ENCODE peak calls at places on chromosomes 7 and 10, in six cellular contexts. One of them, this sample, is unnamed.

GRCh38 chr7:55127622-55128081 is 108.8 kb downstream of the EGFR start:
- DNase-seq in testis: no peak
- DNase-seq in MM.1S: no peak
- DNase-seq in adrenal gland: no peak
- DNase-seq in heart left ventricle: peak; percentile 57
- DNase-seq in transverse colon: peak; percentile 60
- DNase-seq in this sample: no peak

GRCh38 chr7:128137096-128137655 is 103.9 kb upstream of the LEP start:
- DNase-seq in testis: no peak
- DNase-seq in MM.1S: no peak
- DNase-seq in adrenal gland: no peak
- DNase-seq in heart left ventricle: no peak
- DNase-seq in transverse colon: no peak
- DNase-seq in this sample: no peak

GRCh38 chr10:24962998-24963397 is 10.6 kb upstream of the PRTFDC1 start:
- DNase-seq in testis: no peak
- DNase-seq in MM.1S: no peak
- DNase-seq in adrenal gland: no peak
- DNase-seq in heart left ventricle: no peak
- DNase-seq in transverse colon: no peak
- DNase-seq in this sample: no peak

GRCh38 chr7:157881062-157881771 is 544.4 kb downstream of the DNAJB6 start:
- DNase-seq in testis: no peak
- DNase-seq in MM.1S: no peak
- DNase-seq in adrenal gland: no peak
- DNase-seq in heart left ventricle: no peak
- DNase-seq in transverse colon: no peak
- DNase-seq in this sample: peak; percentile 45

GRCh38 chr10:69697006-69697405 is 67.0 kb downstream of the FAM241B start:
- DNase-seq in testis: no peak
- DNase-seq in MM.1S: no peak
- DNase-seq in adrenal gland: no peak
- DNase-seq in heart left ventricle: no peak
- DNase-seq in transverse colon: no peak
- DNase-seq in this sample: no peak

GRCh38 chr10:14146005-14146404 is 184.7 kb downstream of the FRMD4A start:
- DNase-seq in testis: no peak
- DNase-seq in MM.1S: no peak
- DNase-seq in adrenal gland: no peak
- DNase-seq in heart left ventricle: no peak
- DNase-seq in transverse colon: no peak
- DNase-seq in this sample: no peak

GRCh38 chr7:96728139-96728538 is 18.5 kb upstream of the SEM1 start:
- DNase-seq in testis: no peak
- DNase-seq in MM.1S: no peak
- DNase-seq in adrenal gland: no peak
- DNase-seq in heart left ventricle: no peak
- DNase-seq in transverse colon: no peak
- DNase-seq in this sample: no peak

GRCh38 chr10:93703066-93703465 is 674 bp upstream of the FRA10AC1 start:
- DNase-seq in testis: no peak
- DNase-seq in MM.1S: no peak
- DNase-seq in adrenal gland: no peak
- DNase-seq in heart left ventricle: no peak
- DNase-seq in transverse colon: no peak
- DNase-seq in this sample: peak; percentile 18

GRCh38 chr7:15915694-15916093 is 229.2 kb upstream of the MEOX2 start:
- DNase-seq in testis: no peak
- DNase-seq in MM.1S: no peak
- DNase-seq in adrenal gland: no peak
- DNase-seq in heart left ventricle: no peak
- DNase-seq in transverse colon: no peak
- DNase-seq in this sample: no peak

GRCh38 chr7:47751068-47751467 is 169.2 kb upstream of the TNS3 start:
- DNase-seq in testis: no peak
- DNase-seq in MM.1S: no peak
- DNase-seq in adrenal gland: no peak
- DNase-seq in heart left ventricle: no peak
- DNase-seq in transverse colon: no peak
- DNase-seq in this sample: no peak

GRCh38 chr10:10973310-10973709 is 44.4 kb upstream of the CELF2 start:
- DNase-seq in testis: no peak
- DNase-seq in MM.1S: no peak
- DNase-seq in adrenal gland: no peak
- DNase-seq in heart left ventricle: no peak
- DNase-seq in transverse colon: no peak
- DNase-seq in this sample: no peak

GRCh38 chr7:155521007-155521742 is 25.2 kb downstream of the CNPY1 start:
- DNase-seq in testis: no peak
- DNase-seq in MM.1S: no peak
- DNase-seq in adrenal gland: no peak
- DNase-seq in heart left ventricle: no peak
- DNase-seq in transverse colon: no peak
- DNase-seq in this sample: no peak

GRCh38 chr7:278081-278480 is 11.9 kb upstream of the FOXL3 start:
- DNase-seq in testis: no peak
- DNase-seq in MM.1S: no peak
- DNase-seq in adrenal gland: no peak
- DNase-seq in heart left ventricle: peak; percentile 4
- DNase-seq in transverse colon: no peak
- DNase-seq in this sample: no peak

GRCh38 chr10:80473692-80474596 is 19.8 kb downstream of the TSPAN14 start:
- DNase-seq in testis: no peak
- DNase-seq in MM.1S: no peak
- DNase-seq in adrenal gland: no peak
- DNase-seq in heart left ventricle: no peak
- DNase-seq in transverse colon: no peak
- DNase-seq in this sample: no peak

GRCh38 chr10:64486149-64486548 is 964.9 kb downstream of the REEP3 start:
- DNase-seq in testis: no peak
- DNase-seq in MM.1S: no peak
- DNase-seq in adrenal gland: no peak
- DNase-seq in heart left ventricle: no peak
- DNase-seq in transverse colon: no peak
- DNase-seq in this sample: no peak

GRCh38 chr10:24723788-24724380 is at the start of gene ARHGAP21:
- DNase-seq in testis: peak; percentile 69
- DNase-seq in MM.1S: peak; percentile 51
- DNase-seq in adrenal gland: peak; percentile 80
- DNase-seq in heart left ventricle: peak; percentile 75
- DNase-seq in transverse colon: peak; percentile 76
- DNase-seq in this sample: peak; percentile 26

GRCh38 chr7:44108768-44109750 is 4.9 kb downstream of the AEBP1 start:
- DNase-seq in testis: no peak
- DNase-seq in MM.1S: no peak
- DNase-seq in adrenal gland: no peak
- DNase-seq in heart left ventricle: peak; percentile 21
- DNase-seq in transverse colon: no peak
- DNase-seq in this sample: no peak

GRCh38 chr10:24360286-24361127 is 151.6 kb downstream of the KIAA1217 start:
- DNase-seq in testis: peak; percentile 92
- DNase-seq in MM.1S: peak; percentile 56
- DNase-seq in adrenal gland: peak; percentile 78
- DNase-seq in heart left ventricle: peak; percentile 69
- DNase-seq in transverse colon: peak; percentile 73
- DNase-seq in this sample: no peak

GRCh38 chr10:55631071-55631654 is 729.9 kb downstream of the ZWINT start:
- DNase-seq in testis: peak; percentile 71
- DNase-seq in MM.1S: peak; percentile 59
- DNase-seq in adrenal gland: peak; percentile 83
- DNase-seq in heart left ventricle: peak; percentile 39
- DNase-seq in transverse colon: peak; percentile 31
- DNase-seq in this sample: no peak

GRCh38 chr7:126799541-126799940 is 453.2 kb downstream of the GRM8 start:
- DNase-seq in testis: no peak
- DNase-seq in MM.1S: no peak
- DNase-seq in adrenal gland: no peak
- DNase-seq in heart left ventricle: no peak
- DNase-seq in transverse colon: no peak
- DNase-seq in this sample: no peak

GRCh38 chr7:151415375-151416112 is 5.7 kb upstream of the WDR86 start:
- DNase-seq in testis: no peak
- DNase-seq in MM.1S: no peak
- DNase-seq in adrenal gland: no peak
- DNase-seq in heart left ventricle: no peak
- DNase-seq in transverse colon: no peak
- DNase-seq in this sample: no peak

GRCh38 chr7:22393825-22394458 is 37.0 kb upstream of the RAPGEF5 start:
- DNase-seq in testis: no peak
- DNase-seq in MM.1S: no peak
- DNase-seq in adrenal gland: no peak
- DNase-seq in heart left ventricle: no peak
- DNase-seq in transverse colon: no peak
- DNase-seq in this sample: no peak

GRCh38 chr7:129390314-129390713 is 43.9 kb upstream of the STRIP2 start:
- DNase-seq in testis: no peak
- DNase-seq in MM.1S: no peak
- DNase-seq in adrenal gland: no peak
- DNase-seq in heart left ventricle: no peak
- DNase-seq in transverse colon: no peak
- DNase-seq in this sample: no peak

GRCh38 chr7:92766461-92767003 is 69.8 kb downstream of the CDK6 start:
- DNase-seq in testis: no peak
- DNase-seq in MM.1S: no peak
- DNase-seq in adrenal gland: no peak
- DNase-seq in heart left ventricle: no peak
- DNase-seq in transverse colon: no peak
- DNase-seq in this sample: no peak

GRCh38 chr7:156892086-156892800 is 740 bp downstream of the LMBR1 start:
- DNase-seq in testis: peak; percentile 56
- DNase-seq in MM.1S: peak; percentile 74
- DNase-seq in adrenal gland: peak; percentile 77
- DNase-seq in heart left ventricle: peak; percentile 62
- DNase-seq in transverse colon: peak; percentile 64
- DNase-seq in this sample: peak; percentile 75

GRCh38 chr7:37765872-37766525 is 82.4 kb upstream of the NME8 start:
- DNase-seq in testis: no peak
- DNase-seq in MM.1S: peak; percentile 71
- DNase-seq in adrenal gland: no peak
- DNase-seq in heart left ventricle: no peak
- DNase-seq in transverse colon: no peak
- DNase-seq in this sample: no peak

GRCh38 chr10:115030483-115031200 is 62.5 kb upstream of the ATRNL1 start:
- DNase-seq in testis: no peak
- DNase-seq in MM.1S: no peak
- DNase-seq in adrenal gland: no peak
- DNase-seq in heart left ventricle: no peak
- DNase-seq in transverse colon: no peak
- DNase-seq in this sample: no peak

GRCh38 chr7:158710651-158711102 is 6.1 kb upstream of the NCAPG2 start:
- DNase-seq in testis: no peak
- DNase-seq in MM.1S: peak; percentile 30
- DNase-seq in adrenal gland: no peak
- DNase-seq in heart left ventricle: no peak
- DNase-seq in transverse colon: no peak
- DNase-seq in this sample: no peak

DNA sequence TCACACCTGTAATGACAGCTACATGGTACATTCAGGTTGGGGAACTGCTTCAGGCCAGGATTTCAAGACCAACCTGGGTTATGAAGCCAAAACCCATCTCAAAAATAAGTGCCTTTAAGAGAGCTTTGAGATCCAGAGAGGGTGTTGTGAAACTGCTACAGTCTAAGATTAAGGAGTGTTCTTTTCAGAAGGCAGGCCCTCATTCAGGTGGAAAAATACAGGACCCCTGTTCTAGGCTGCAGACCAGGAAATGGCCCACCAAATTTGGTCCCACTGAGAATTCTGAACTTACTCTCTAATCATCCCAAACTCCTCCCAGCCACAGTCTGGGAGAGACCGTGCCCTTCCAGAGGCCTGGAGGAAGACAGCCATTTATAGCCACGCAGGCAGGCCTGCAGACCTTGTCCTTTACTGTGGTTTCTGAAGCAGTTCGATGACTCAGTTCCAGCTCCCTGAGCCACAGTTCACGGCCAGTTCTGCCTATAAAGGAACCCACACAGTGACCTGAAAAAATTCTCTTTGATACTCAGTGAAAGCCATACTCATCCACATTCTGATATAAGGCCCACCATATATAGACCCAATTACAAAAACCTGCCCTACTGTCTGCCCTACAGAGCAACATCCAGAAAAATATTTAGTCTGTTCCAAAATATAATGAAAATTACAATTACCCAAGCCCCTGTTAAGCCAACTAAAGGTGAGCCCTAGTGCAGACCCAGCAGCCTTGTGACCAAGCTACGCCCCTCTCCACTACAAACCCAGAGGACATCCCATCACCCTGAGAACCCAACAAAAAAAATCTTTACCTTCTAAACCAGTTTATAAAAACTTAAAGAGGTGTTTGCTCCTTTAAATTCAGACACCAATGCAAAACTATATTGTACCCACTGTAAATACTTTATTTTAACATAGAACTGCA is 21.2 kb downstream of the ZNF680 start:
- DNase-seq in testis: no peak
- DNase-seq in MM.1S: no peak
- DNase-seq in adrenal gland: peak; percentile 65
- DNase-seq in heart left ventricle: peak; percentile 74
- DNase-seq in transverse colon: no peak
- DNase-seq in this sample: no peak
- H3K9me3 ChIP-seq in testis: no peaks in the 10 kb centered on the region
- H3K9me3 ChIP-seq in MM.1S: no peaks in the 10 kb centered on the region
- H3K9me3 ChIP-seq in adrenal gland: no peaks in the 10 kb centered on the region
- H3K9me3 ChIP-seq in heart left ventricle: no peaks in the 10 kb centered on the region
- H3K9me3 ChIP-seq in transverse colon: no peaks in the 10 kb centered on the region
- H3K9me3 ChIP-seq in this sample: no peaks in the 10 kb centered on the region

GRCh38 chr7:28407643-28408042 is 4.7 kb upstream of the CREB5 start:
- DNase-seq in testis: no peak
- DNase-seq in MM.1S: no peak
- DNase-seq in adrenal gland: no peak
- DNase-seq in heart left ventricle: no peak
- DNase-seq in transverse colon: peak; percentile 13
- DNase-seq in this sample: no peak
- H3K4me1 ChIP-seq in testis: peaks cover 9% of the 10 kb centered on the region
- H3K4me1 ChIP-seq in MM.1S: peaks cover 3% of the 10 kb centered on the region
- H3K4me1 ChIP-seq in adrenal gland: peaks cover 18% of the 10 kb centered on the region
- H3K4me1 ChIP-seq in heart left ventricle: no peaks in the 10 kb centered on the region
- H3K4me1 ChIP-seq in transverse colon: peaks cover 4% of the 10 kb centered on the region
- H3K4me1 ChIP-seq in this sample: no peaks in the 10 kb centered on the region

GRCh38 chr7:45617166-45617565 is 43.0 kb downstream of the ADCY1 start:
- DNase-seq in testis: no peak
- DNase-seq in MM.1S: no peak
- DNase-seq in adrenal gland: no peak
- DNase-seq in heart left ventricle: no peak
- DNase-seq in transverse colon: no peak
- DNase-seq in this sample: no peak
- H3K9me3 ChIP-seq in testis: no peaks in the 10 kb centered on the region
- H3K9me3 ChIP-seq in MM.1S: no peaks in the 10 kb centered on the region
- H3K9me3 ChIP-seq in adrenal gland: no peaks in the 10 kb centered on the region
- H3K9me3 ChIP-seq in heart left ventricle: peaks cover 91% of the 10 kb centered on the region
- H3K9me3 ChIP-seq in transverse colon: peaks cover 13% of the 10 kb centered on the region
- H3K9me3 ChIP-seq in this sample: no peaks in the 10 kb centered on the region

DNA sequence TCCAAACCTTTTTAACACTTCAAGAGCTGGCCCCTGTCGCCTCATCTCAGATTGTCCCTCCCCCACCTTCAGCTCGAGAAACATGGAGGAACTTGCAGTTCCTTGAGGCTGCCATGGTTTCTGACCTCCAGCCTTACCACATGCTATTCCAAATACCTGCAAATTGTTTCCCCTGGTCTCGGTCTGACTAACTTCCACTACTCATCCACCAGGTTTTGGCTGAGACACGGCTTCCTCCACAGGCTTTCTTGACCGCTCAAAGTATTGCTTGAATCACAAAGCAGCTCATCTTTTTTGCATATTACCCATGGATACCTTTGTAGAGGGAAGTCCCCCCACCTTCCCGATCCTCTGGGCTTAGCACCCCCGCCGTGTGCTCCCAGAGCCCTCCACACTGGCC is 5.2 kb upstream of the SAMD8 start:
- DNase-seq in testis: no peak
- DNase-seq in MM.1S: no peak
- DNase-seq in adrenal gland: no peak
- DNase-seq in heart left ventricle: no peak
- DNase-seq in transverse colon: no peak
- DNase-seq in this sample: no peak
- H3K4me1 ChIP-seq in testis: peaks cover 4% of the 10 kb centered on the region
- H3K4me1 ChIP-seq in MM.1S: peaks cover 7% of the 10 kb centered on the region
- H3K4me1 ChIP-seq in adrenal gland: peaks cover 7% of the 10 kb centered on the region
- H3K4me1 ChIP-seq in heart left ventricle: no peaks in the 10 kb centered on the region
- H3K4me1 ChIP-seq in transverse colon: no peaks in the 10 kb centered on the region
- H3K4me1 ChIP-seq in this sample: peaks cover 9% of the 10 kb centered on the region